ENCODE peak calls at places on chromosomes 5 and 9, in ten cellular contexts. X is effector memory CD4-positive, alpha-beta T cell; J is A673; I is coronary artery; G is mesendoderm; A is CD8-positive, alpha-beta T cell; L is astrocyte of the cerebellum; W is brain microvascular endothelial cell; V is suprapubic skin; D is breast epithelium. R is an unnamed sample.

GRCh38 chr9:5665059-5665458 is 36.2 kb downstream of the RIC1 start:
- DNase-seq in X (no peak), J (no peak), I (no peak), G (peak), A (no peak), L (no peak), W (no peak), V (no peak), D (no peak), R (no peak)

GRCh38 chr9:94782367-94783120 is 56.0 kb downstream of the AOPEP start:
- DNase-seq in X (no peak), J (no peak), I (no peak), G (no peak), A (no peak), L (peak), W (no peak), V (no peak), D (no peak), R (no peak)

GRCh38 chr5:36875051-36875788 is 1.3 kb upstream of the NIPBL start:
- DNase-seq in X (peak), J (peak), I (no peak), G (peak), A (peak), L (no peak), W (peak), V (peak), D (no peak), R (no peak)

GRCh38 chr5:93342563-93343061 is 238.4 kb downstream of the NR2F1-AS1 start:
- DNase-seq in X (no peak), J (no peak), I (no peak), G (no peak), A (no peak), L (no peak), W (no peak), V (no peak), D (no peak), R (no peak)

GRCh38 chr5:129670944-129671343 is 77.0 kb upstream of the MINAR2 start:
- DNase-seq in X (no peak), J (peak), I (no peak), G (peak), A (no peak), L (peak), W (peak), V (no peak), D (no peak), R (no peak)

GRCh38 chr9:137454506-137455360 is 4.4 kb downstream of the NSMF start:
- DNase-seq in X (no peak), J (no peak), I (no peak), G (peak), A (no peak), L (no peak), W (no peak), V (no peak), D (no peak), R (no peak)

GRCh38 chr5:1247811-1248210 is 22.6 kb downstream of the SLC6A18 start:
- DNase-seq in X (no peak), J (no peak), I (no peak), G (no peak), A (no peak), L (no peak), W (no peak), V (no peak), D (no peak), R (no peak)

GRCh38 chr9:81729141-81729540 is 39.8 kb upstream of the TLE1 start:
- DNase-seq in X (no peak), J (no peak), I (no peak), G (no peak), A (no peak), L (no peak), W (no peak), V (no peak), D (no peak), R (no peak)

GRCh38 chr9:2570615-2571479 is 50.7 kb upstream of the VLDLR start:
- DNase-seq in X (no peak), J (no peak), I (peak), G (peak), A (no peak), L (peak), W (peak), V (no peak), D (no peak), R (no peak)

GRCh38 chr5:95878417-95879323 is 56.1 kb upstream of the GLRX start:
- DNase-seq in X (no peak), J (no peak), I (no peak), G (peak), A (no peak), L (no peak), W (no peak), V (no peak), D (no peak), R (no peak)

GRCh38 chr5:149849280-149849985 is 95.2 kb downstream of the PDE6A start:
- DNase-seq in X (no peak), J (no peak), I (no peak), G (no peak), A (no peak), L (no peak), W (no peak), V (no peak), D (no peak), R (no peak)

GRCh38 chr5:153959134-153959957 is 79.4 kb downstream of the FAM114A2 start:
- DNase-seq in X (no peak), J (no peak), I (no peak), G (peak), A (no peak), L (peak), W (peak), V (no peak), D (no peak), R (peak)

GRCh38 chr9:69452110-69452780 is 127.2 kb downstream of the ENTREP1 start:
- DNase-seq in X (no peak), J (no peak), I (peak), G (no peak), A (no peak), L (peak), W (no peak), V (no peak), D (no peak), R (no peak)

GRCh38 chr5:168707646-168708300 is 128.6 kb upstream of the PANK3 start:
- DNase-seq in X (no peak), J (no peak), I (peak), G (no peak), A (no peak), L (no peak), W (no peak), V (peak), D (no peak), R (no peak)

GRCh38 chr9:75238311-75238976 is 150.1 kb downstream of the OSTF1 start:
- DNase-seq in X (no peak), J (peak), I (no peak), G (peak), A (no peak), L (peak), W (peak), V (no peak), D (no peak), R (peak)

GRCh38 chr5:1729641-1730486 is 69.8 kb downstream of the MRPL36 start:
- DNase-seq in X (no peak), J (no peak), I (peak), G (no peak), A (peak), L (no peak), W (no peak), V (peak), D (no peak), R (no peak)

GRCh38 chr9:91939953-91940352 is 10.1 kb downstream of the ROR2 start:
- DNase-seq in X (no peak), J (no peak), I (no peak), G (peak), A (no peak), L (no peak), W (no peak), V (no peak), D (no peak), R (no peak)

GRCh38 chr5:176534640-176535039 is 2.6 kb downstream of the RNF44 start:
- DNase-seq in X (no peak), J (no peak), I (no peak), G (no peak), A (peak), L (no peak), W (no peak), V (no peak), D (no peak), R (no peak)
- H3K4me3 ChIP-seq in X (peak), J (peak), I (peak), G (no peak), A (peak), L (peak), W (no peak), V (peak), D (no peak), R (no peak)

DNA sequence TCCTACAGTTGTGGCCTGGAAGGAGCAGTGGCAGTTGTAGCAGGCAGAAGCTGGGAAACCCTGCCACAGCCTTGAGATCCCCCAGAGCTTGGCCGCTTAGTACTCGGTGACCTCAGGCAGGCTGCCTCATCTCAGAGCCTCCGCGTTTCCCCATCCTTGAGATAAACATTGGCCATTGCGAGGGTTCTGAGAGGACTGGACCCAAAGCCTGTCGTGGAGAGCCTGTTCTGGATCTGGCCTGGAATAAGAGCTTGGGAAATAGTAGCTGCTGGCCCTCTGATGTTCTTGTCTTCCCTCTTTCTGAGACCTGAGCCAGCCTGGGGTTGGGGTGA is 1.3 kb downstream of the MIGA2 start:
- DNase-seq in X (no peak), J (no peak), I (no peak), G (no peak), A (no peak), L (no peak), W (no peak), V (no peak), D (no peak), R (no peak)
- H3K4me3 ChIP-seq in X (peak), J (peak), I (peak), G (no peak), A (peak), L (peak), W (peak), V (peak), D (peak), R (peak)

GRCh38 chr5:111530298-111530740 is 18.0 kb upstream of the STARD4 start:
- DNase-seq in X (peak), J (peak), I (no peak), G (peak), A (peak), L (no peak), W (peak), V (peak), D (no peak), R (no peak)
- H3K4me3 ChIP-seq in X (no peak), J (no peak), I (no peak), G (no peak), A (no peak), L (no peak), W (peak), V (no peak), D (no peak), R (no peak)

DNA sequence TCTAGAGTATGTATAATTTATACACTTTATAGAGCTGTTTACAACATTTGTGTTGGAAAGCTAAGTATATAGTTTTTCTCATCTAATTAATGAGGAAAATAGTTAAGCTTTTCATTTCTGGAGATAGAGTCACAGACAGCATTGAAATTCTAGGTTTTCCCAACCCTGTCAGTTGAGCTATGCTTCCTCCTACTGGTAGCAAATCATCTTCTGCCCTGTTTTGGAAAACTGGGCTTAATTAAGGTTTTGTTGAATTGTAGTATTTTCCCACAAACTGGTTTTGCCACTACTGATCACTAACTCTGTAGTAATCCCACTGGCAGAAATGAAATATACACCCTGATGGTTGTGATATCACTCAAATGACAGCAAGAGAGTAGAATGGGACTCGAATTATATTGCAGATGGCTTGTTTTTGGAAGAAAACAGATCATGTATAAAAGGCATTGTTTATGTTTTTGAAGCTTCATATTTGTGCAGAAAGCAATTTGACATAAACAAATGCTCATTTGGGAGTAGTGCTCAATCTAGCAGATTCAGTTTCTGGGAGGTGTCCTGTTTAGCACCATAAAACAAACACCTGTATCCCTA is 46.6 kb downstream of the CD180 start:
- DNase-seq in X (no peak), J (no peak), I (no peak), G (peak), A (no peak), L (peak), W (peak), V (no peak), D (no peak), R (no peak)
- H3K4me3 ChIP-seq in X (no peak), J (no peak), I (no peak), G (no peak), A (no peak), L (no peak), W (no peak), V (no peak), D (peak), R (no peak)

GRCh38 chr5:172850454-172850797 is 16.4 kb downstream of the ERGIC1 start:
- DNase-seq in X (no peak), J (no peak), I (no peak), G (no peak), A (no peak), L (no peak), W (no peak), V (no peak), D (no peak), R (no peak)
- H3K4me3 ChIP-seq in X (no peak), J (no peak), I (no peak), G (no peak), A (no peak), L (no peak), W (no peak), V (no peak), D (no peak), R (no peak)

DNA sequence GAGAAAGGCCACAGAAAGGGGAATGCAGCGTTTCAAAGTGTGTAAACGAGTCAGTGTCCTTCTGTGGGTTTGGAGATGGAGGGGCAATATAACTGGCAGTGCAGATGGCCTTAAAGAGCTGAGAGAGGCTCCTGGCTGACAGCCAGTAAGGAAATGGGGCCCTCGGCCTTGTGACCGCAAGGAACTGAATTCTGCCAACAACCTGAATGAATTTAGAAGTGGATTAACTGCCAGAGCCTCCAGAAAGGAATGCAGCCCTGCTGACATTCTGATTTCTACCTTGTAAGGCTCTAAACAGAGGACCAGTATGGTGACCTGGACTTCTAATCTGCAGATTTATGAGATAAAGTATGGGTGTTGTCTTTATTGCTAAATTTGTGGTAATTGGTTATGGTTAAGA is 17.5 kb upstream of the NREP start:
- DNase-seq in X (no peak), J (peak), I (no peak), G (peak), A (no peak), L (peak), W (peak), V (no peak), D (no peak), R (peak)
- H3K4me3 ChIP-seq in X (no peak), J (no peak), I (no peak), G (no peak), A (no peak), L (no peak), W (no peak), V (no peak), D (no peak), R (no peak)

R was measured in NT2/D1.